ENCODE peak calls at places on chromosomes 6 and 20, in ten cellular contexts. C is effector memory CD4-positive, alpha-beta T cell; O is lung microvascular endothelial cell; I is D341Med; W is SW480; P is NCI-H345; A is uterus; K is heart right ventricle; F is activated CD4-positive, alpha-beta T cell treated with anti-CD3 and anti-CD28 coated beads, Interleukin-2, amount 10 ng/mL, durations not matched to agents 7 days and 5 days; Z is GM13976. S is an unnamed sample.

GRCh38 chr6:162965366-162965765 is 237.6 kb downstream of the PACRG start:
- DNase-seq in W (no peak), Z (no peak), C (no peak), A (no peak), F (no peak), O (no peak), P (no peak), K (no peak), I (no peak), S (no peak)

GRCh38 chr6:41428995-41429417 is 93.6 kb downstream of the NCR2 start:
- DNase-seq in C (no peak), Z (no peak), P (no peak), O (peak; percentile 4), A (peak; percentile 72), I (no peak), F (no peak), K (peak; percentile 32), W (peak; percentile 36), S (peak; percentile 61)

GRCh38 chr6:26554669-26555504 is 16.7 kb downstream of the HMGN4 start:
- DNase-seq in P (no peak), A (no peak), O (peak; percentile 52), I (no peak), W (peak; percentile 28), C (peak; percentile 25), F (peak; percentile 63), Z (no peak), K (no peak), S (peak; percentile 68)

GRCh38 chr6:2733324-2733723 is 17.4 kb downstream of the MYLK4 start:
- DNase-seq in I (no peak), F (peak; percentile 51), W (no peak), A (peak; percentile 25), K (peak; percentile 42), C (no peak), O (no peak), P (no peak), Z (peak; percentile 82), S (no peak)

GRCh38 chr6:30399390-30400058 is 54.6 kb downstream of the RPP21 start:
- DNase-seq in F (no peak), I (no peak), C (no peak), O (no peak), W (no peak), K (no peak), P (no peak), A (no peak), Z (no peak), S (peak; percentile 5)

GRCh38 chr6:95804847-95805541 is 210.8 kb upstream of the FUT9 start:
- DNase-seq in A (no peak), K (no peak), O (no peak), P (no peak), C (no peak), I (no peak), Z (no peak), W (no peak), F (no peak), S (no peak)

GRCh38 chr20:35320396-35321126 is 28.3 kb upstream of the FAM83C start:
- DNase-seq in O (no peak), P (no peak), Z (no peak), I (no peak), A (no peak), K (no peak), F (no peak), W (peak; percentile 91), C (no peak), S (peak; percentile 80)

GRCh38 chr6:4776967-4777925 is 1.0 kb downstream of the CDYL start:
- DNase-seq in I (no peak), F (peak; percentile 17), C (no peak), O (peak; percentile 59), W (peak; percentile 13), A (peak; percentile 24), P (no peak), K (no peak), Z (peak; percentile 57), S (peak; percentile 27)

GRCh38 chr6:128803911-128804310 is 79.0 kb upstream of the LAMA2 start:
- DNase-seq in I (no peak), K (no peak), F (no peak), Z (no peak), O (peak; percentile 2), W (no peak), C (no peak), P (no peak), A (no peak), S (peak; percentile 31)

GRCh38 chr6:102216232-102216631 is 822.7 kb downstream of the GRIK2 start:
- DNase-seq in C (no peak), K (no peak), F (no peak), A (no peak), I (no peak), Z (no peak), O (no peak), W (no peak), P (no peak), S (no peak)

GRCh38 chr6:166343157-166343502 is 785 bp upstream of the SFT2D1 start:
- DNase-seq in I (no peak), A (no peak), K (no peak), O (no peak), C (no peak), Z (peak; percentile 51), P (no peak), F (no peak), W (no peak), S (no peak)

GRCh38 chr6:145139451-145139850 is 595.9 kb downstream of the EPM2A start:
- DNase-seq in Z (no peak), C (no peak), O (no peak), I (no peak), A (no peak), K (no peak), P (peak; percentile 14), F (no peak), W (no peak), S (peak; percentile 59)

GRCh38 chr20:32959351-32960221 is 44.6 kb downstream of the SUN5 start:
- DNase-seq in C (no peak), O (no peak), I (no peak), A (no peak), K (no peak), Z (peak; percentile 10), P (no peak), W (no peak), F (no peak), S (no peak)

GRCh38 chr20:48621256-48622078 is 206.3 kb downstream of the PREX1 start:
- DNase-seq in O (peak; percentile 17), P (no peak), W (peak; percentile 79), C (no peak), K (no peak), F (no peak), I (no peak), A (no peak), Z (peak; percentile 52), S (peak; percentile 22)

GRCh38 chr20:37189617-37190016 is 10.3 kb upstream of the MROH8 start:
- DNase-seq in F (no peak), I (no peak), A (no peak), Z (no peak), K (no peak), O (peak; percentile 13), P (no peak), C (no peak), W (no peak), S (no peak)

GRCh38 chr20:24778585-24779031 is 170.5 kb upstream of the CST7 start:
- DNase-seq in O (no peak), A (no peak), P (no peak), I (no peak), Z (no peak), W (no peak), F (no peak), C (no peak), K (no peak), S (no peak)

GRCh38 chr20:33516882-33517281 is 27.0 kb downstream of the CBFA2T2 start:
- DNase-seq in K (no peak), P (peak; percentile 29), W (no peak), F (no peak), O (peak; percentile 37), I (no peak), A (no peak), C (no peak), Z (no peak), S (peak; percentile 33)

GRCh38 chr20:17863209-17863576 is 105.4 kb downstream of the SNX5 start:
- DNase-seq in K (no peak), W (no peak), Z (no peak), C (no peak), I (no peak), O (no peak), A (no peak), P (no peak), F (no peak), S (no peak)

GRCh38 chr20:56778765-56779195 is 149.7 kb downstream of the TFAP2C start:
- DNase-seq in O (peak; percentile 11), W (peak; percentile 71), Z (no peak), I (no peak), A (no peak), C (no peak), F (peak; percentile 70), K (no peak), P (peak; percentile 29), S (no peak)

GRCh38 chr6:11194399-11195274 is 37.8 kb downstream of the NEDD9 start:
- DNase-seq in I (peak; percentile 44), C (no peak), P (no peak), W (no peak), Z (no peak), K (no peak), F (no peak), O (peak; percentile 98), A (no peak), S (peak; percentile 68)

GRCh38 chr6:125866433-125866832 is 75.7 kb downstream of the NCOA7 start:
- DNase-seq in O (no peak), P (no peak), W (no peak), K (no peak), C (no peak), Z (no peak), A (no peak), I (no peak), F (no peak), S (no peak)

GRCh38 chr6:117505337-117505736 is 22.9 kb downstream of the DCBLD1 start:
- DNase-seq in P (no peak), F (no peak), O (no peak), C (no peak), W (no peak), I (no peak), A (no peak), Z (no peak), K (no peak), S (peak; percentile 65)

GRCh38 chr20:46571418-46571817 is 21.0 kb upstream of the OCSTAMP start:
- DNase-seq in P (no peak), W (no peak), A (no peak), I (no peak), C (no peak), K (no peak), F (no peak), Z (no peak), O (no peak), S (no peak)

GRCh38 chr20:21004386-21005076 is 101.6 kb downstream of the LINC00237 start:
- DNase-seq in P (no peak), F (no peak), Z (no peak), C (no peak), W (no peak), K (no peak), O (no peak), A (no peak), I (no peak), S (no peak)

GRCh38 chr6:18752278-18753057 is 365.3 kb downstream of the RNF144B start:
- DNase-seq in F (no peak), Z (no peak), C (no peak), W (no peak), I (no peak), A (no peak), O (no peak), K (no peak), P (no peak), S (no peak)